ENCODE peak calls at places on chromosomes 1 and 21, in eight cellular contexts. One of them, this sample, is unnamed.

GRCh38 chr1:202204065-202204464 is 10.5 kb downstream of the LGR6 start:
- ATAC-seq in PC-3: no peak
- ATAC-seq in CD4-positive, CD25-positive, alpha-beta regulatory T cell: no peak
- ATAC-seq in pancreas: no peak
- ATAC-seq in body of pancreas: no peak
- ATAC-seq in lower lobe of right lung: no peak
- ATAC-seq in HepG2: no peak
- ATAC-seq in heart right ventricle: no peak
- ATAC-seq in this sample: no peak

GRCh38 chr1:43980255-43981134 is 1.5 kb downstream of the B4GALT2 start:
- ATAC-seq in PC-3: no peak
- ATAC-seq in CD4-positive, CD25-positive, alpha-beta regulatory T cell: no peak
- ATAC-seq in pancreas: peak
- ATAC-seq in body of pancreas: no peak
- ATAC-seq in lower lobe of right lung: peak
- ATAC-seq in HepG2: no peak
- ATAC-seq in heart right ventricle: no peak
- ATAC-seq in this sample: no peak

GRCh38 chr1:176656257-176656995 is 193.5 kb downstream of the PAPPA2 start:
- ATAC-seq in PC-3: no peak
- ATAC-seq in CD4-positive, CD25-positive, alpha-beta regulatory T cell: no peak
- ATAC-seq in pancreas: peak
- ATAC-seq in body of pancreas: peak
- ATAC-seq in lower lobe of right lung: peak
- ATAC-seq in HepG2: no peak
- ATAC-seq in heart right ventricle: peak
- ATAC-seq in this sample: peak

GRCh38 chr1:216005916-216006315 is 417.3 kb downstream of the USH2A start:
- ATAC-seq in PC-3: peak
- ATAC-seq in CD4-positive, CD25-positive, alpha-beta regulatory T cell: no peak
- ATAC-seq in pancreas: no peak
- ATAC-seq in body of pancreas: no peak
- ATAC-seq in lower lobe of right lung: no peak
- ATAC-seq in HepG2: no peak
- ATAC-seq in heart right ventricle: no peak
- ATAC-seq in this sample: no peak

GRCh38 chr1:7366286-7366954 is 404.7 kb upstream of the VAMP3 start:
- ATAC-seq in PC-3: no peak
- ATAC-seq in CD4-positive, CD25-positive, alpha-beta regulatory T cell: no peak
- ATAC-seq in pancreas: no peak
- ATAC-seq in body of pancreas: no peak
- ATAC-seq in lower lobe of right lung: no peak
- ATAC-seq in HepG2: no peak
- ATAC-seq in heart right ventricle: peak
- ATAC-seq in this sample: no peak

GRCh38 chr1:167460836-167461235 is 57.5 kb downstream of the CD247 start:
- ATAC-seq in PC-3: no peak
- ATAC-seq in CD4-positive, CD25-positive, alpha-beta regulatory T cell: peak
- ATAC-seq in pancreas: no peak
- ATAC-seq in body of pancreas: no peak
- ATAC-seq in lower lobe of right lung: no peak
- ATAC-seq in HepG2: no peak
- ATAC-seq in heart right ventricle: no peak
- ATAC-seq in this sample: no peak

GRCh38 chr1:153652795-153653507 is 5.6 kb upstream of the SNAPIN start:
- ATAC-seq in PC-3: no peak
- ATAC-seq in CD4-positive, CD25-positive, alpha-beta regulatory T cell: no peak
- ATAC-seq in pancreas: peak
- ATAC-seq in body of pancreas: peak
- ATAC-seq in lower lobe of right lung: peak
- ATAC-seq in HepG2: no peak
- ATAC-seq in heart right ventricle: peak
- ATAC-seq in this sample: peak

GRCh38 chr1:35851175-35851869 is 31.7 kb upstream of the AGO1 start:
- ATAC-seq in PC-3: no peak
- ATAC-seq in CD4-positive, CD25-positive, alpha-beta regulatory T cell: no peak
- ATAC-seq in pancreas: peak
- ATAC-seq in body of pancreas: no peak
- ATAC-seq in lower lobe of right lung: no peak
- ATAC-seq in HepG2: no peak
- ATAC-seq in heart right ventricle: peak
- ATAC-seq in this sample: peak

GRCh38 chr1:4964634-4965345 is 310.4 kb downstream of the AJAP1 start:
- ATAC-seq in PC-3: no peak
- ATAC-seq in CD4-positive, CD25-positive, alpha-beta regulatory T cell: no peak
- ATAC-seq in pancreas: no peak
- ATAC-seq in body of pancreas: no peak
- ATAC-seq in lower lobe of right lung: no peak
- ATAC-seq in HepG2: no peak
- ATAC-seq in heart right ventricle: no peak
- ATAC-seq in this sample: no peak

GRCh38 chr1:45407888-45408287 is 67.6 kb upstream of the MUTYH start:
- ATAC-seq in PC-3: no peak
- ATAC-seq in CD4-positive, CD25-positive, alpha-beta regulatory T cell: no peak
- ATAC-seq in pancreas: no peak
- ATAC-seq in body of pancreas: no peak
- ATAC-seq in lower lobe of right lung: no peak
- ATAC-seq in HepG2: no peak
- ATAC-seq in heart right ventricle: no peak
- ATAC-seq in this sample: no peak

GRCh38 chr1:241985787-241986186 is 13.1 kb downstream of the MAP1LC3C start:
- ATAC-seq in PC-3: peak
- ATAC-seq in CD4-positive, CD25-positive, alpha-beta regulatory T cell: no peak
- ATAC-seq in pancreas: peak
- ATAC-seq in body of pancreas: no peak
- ATAC-seq in lower lobe of right lung: no peak
- ATAC-seq in HepG2: peak
- ATAC-seq in heart right ventricle: no peak
- ATAC-seq in this sample: no peak

GRCh38 chr1:98296681-98297080 is 364.8 kb upstream of the SNX7 start:
- ATAC-seq in PC-3: peak
- ATAC-seq in CD4-positive, CD25-positive, alpha-beta regulatory T cell: no peak
- ATAC-seq in pancreas: no peak
- ATAC-seq in body of pancreas: no peak
- ATAC-seq in lower lobe of right lung: no peak
- ATAC-seq in HepG2: no peak
- ATAC-seq in heart right ventricle: no peak
- ATAC-seq in this sample: no peak

GRCh38 chr1:219773775-219774174 is 154.6 kb downstream of the SLC30A10 start:
- ATAC-seq in PC-3: no peak
- ATAC-seq in CD4-positive, CD25-positive, alpha-beta regulatory T cell: no peak
- ATAC-seq in pancreas: no peak
- ATAC-seq in body of pancreas: no peak
- ATAC-seq in lower lobe of right lung: no peak
- ATAC-seq in HepG2: no peak
- ATAC-seq in heart right ventricle: no peak
- ATAC-seq in this sample: no peak

GRCh38 chr1:12475947-12476346 is 142.1 kb downstream of the DHRS3 start:
- ATAC-seq in PC-3: peak
- ATAC-seq in CD4-positive, CD25-positive, alpha-beta regulatory T cell: no peak
- ATAC-seq in pancreas: peak
- ATAC-seq in body of pancreas: peak
- ATAC-seq in lower lobe of right lung: peak
- ATAC-seq in HepG2: no peak
- ATAC-seq in heart right ventricle: no peak
- ATAC-seq in this sample: no peak

GRCh38 chr1:63115527-63115926 is 206.8 kb upstream of the FOXD3 start:
- ATAC-seq in PC-3: no peak
- ATAC-seq in CD4-positive, CD25-positive, alpha-beta regulatory T cell: no peak
- ATAC-seq in pancreas: no peak
- ATAC-seq in body of pancreas: no peak
- ATAC-seq in lower lobe of right lung: no peak
- ATAC-seq in HepG2: no peak
- ATAC-seq in heart right ventricle: no peak
- ATAC-seq in this sample: no peak

GRCh38 chr1:203180611-203181330 is 5.1 kb upstream of the MYBPH start:
- ATAC-seq in PC-3: no peak
- ATAC-seq in CD4-positive, CD25-positive, alpha-beta regulatory T cell: no peak
- ATAC-seq in pancreas: no peak
- ATAC-seq in body of pancreas: no peak
- ATAC-seq in lower lobe of right lung: no peak
- ATAC-seq in HepG2: no peak
- ATAC-seq in heart right ventricle: no peak
- ATAC-seq in this sample: no peak

GRCh38 chr1:160662888-160663287 is 16.0 kb upstream of the SLAMF1 start:
- ATAC-seq in PC-3: no peak
- ATAC-seq in CD4-positive, CD25-positive, alpha-beta regulatory T cell: no peak
- ATAC-seq in pancreas: no peak
- ATAC-seq in body of pancreas: no peak
- ATAC-seq in lower lobe of right lung: peak
- ATAC-seq in HepG2: no peak
- ATAC-seq in heart right ventricle: no peak
- ATAC-seq in this sample: no peak
- H3K4me3 ChIP-seq in PC-3: no peak
- H3K4me3 ChIP-seq in CD4-positive, CD25-positive, alpha-beta regulatory T cell: peak
- H3K4me3 ChIP-seq in pancreas: no peak
- H3K4me3 ChIP-seq in body of pancreas: no peak
- H3K4me3 ChIP-seq in lower lobe of right lung: no peak
- H3K4me3 ChIP-seq in HepG2: no peak
- H3K4me3 ChIP-seq in heart right ventricle: no peak
- H3K4me3 ChIP-seq in this sample: no peak

GRCh38 chr21:45598109-45598508 is 45.4 kb upstream of the PCBP3 start:
- ATAC-seq in PC-3: no peak
- ATAC-seq in CD4-positive, CD25-positive, alpha-beta regulatory T cell: no peak
- ATAC-seq in pancreas: no peak
- ATAC-seq in body of pancreas: no peak
- ATAC-seq in lower lobe of right lung: no peak
- ATAC-seq in HepG2: no peak
- ATAC-seq in heart right ventricle: no peak
- ATAC-seq in this sample: no peak

GRCh38 chr21:45596704-45597318 is 46.7 kb upstream of the PCBP3 start:
- ATAC-seq in PC-3: peak
- ATAC-seq in CD4-positive, CD25-positive, alpha-beta regulatory T cell: peak
- ATAC-seq in pancreas: peak
- ATAC-seq in body of pancreas: peak
- ATAC-seq in lower lobe of right lung: peak
- ATAC-seq in HepG2: peak
- ATAC-seq in heart right ventricle: peak
- ATAC-seq in this sample: peak

GRCh38 chr21:45594721-45595489 is 48.6 kb upstream of the PCBP3 start:
- ATAC-seq in PC-3: no peak
- ATAC-seq in CD4-positive, CD25-positive, alpha-beta regulatory T cell: no peak
- ATAC-seq in pancreas: no peak
- ATAC-seq in body of pancreas: no peak
- ATAC-seq in lower lobe of right lung: no peak
- ATAC-seq in HepG2: no peak
- ATAC-seq in heart right ventricle: no peak
- ATAC-seq in this sample: no peak

GRCh38 chr21:45593162-45594022 is 50.1 kb upstream of the PCBP3 start:
- ATAC-seq in PC-3: no peak
- ATAC-seq in CD4-positive, CD25-positive, alpha-beta regulatory T cell: no peak
- ATAC-seq in pancreas: no peak
- ATAC-seq in body of pancreas: no peak
- ATAC-seq in lower lobe of right lung: no peak
- ATAC-seq in HepG2: no peak
- ATAC-seq in heart right ventricle: no peak
- ATAC-seq in this sample: no peak

DNA sequence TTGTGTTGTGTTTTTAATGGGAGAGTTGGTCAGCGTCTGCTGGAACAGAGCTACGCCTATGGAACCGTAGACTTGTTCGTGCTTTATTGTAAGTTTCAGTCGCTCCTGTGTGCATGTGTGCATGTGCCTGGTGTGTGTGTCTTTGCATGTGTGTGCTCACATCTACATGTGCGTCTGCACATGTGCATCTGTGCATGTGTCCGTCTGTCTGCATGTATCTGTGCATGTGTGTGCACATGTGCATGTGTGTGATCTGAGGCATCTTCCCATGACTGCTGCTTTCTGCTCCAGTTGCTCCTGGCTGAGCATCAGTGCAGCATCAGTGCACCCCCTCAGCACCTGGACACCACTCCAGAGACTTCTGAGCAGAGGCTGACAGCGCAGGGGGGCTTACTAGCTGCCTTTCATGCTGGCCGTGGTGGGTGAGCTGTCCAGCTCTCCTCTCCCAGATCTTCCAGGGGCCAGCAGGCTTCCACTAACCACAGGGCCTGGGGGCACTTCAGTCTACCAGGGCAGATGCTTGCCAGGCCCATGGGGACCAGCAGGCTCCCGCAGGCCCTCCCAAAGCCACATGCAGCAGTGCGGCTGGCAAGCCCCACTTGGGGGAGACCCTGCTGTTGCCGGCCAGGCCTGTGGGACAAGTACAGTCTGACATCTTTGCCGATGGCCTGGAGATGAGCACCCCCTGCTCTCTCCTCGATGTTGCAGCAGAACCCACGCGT is 47.8 kb upstream of the PCBP3 start:
- ATAC-seq in PC-3: no peak
- ATAC-seq in CD4-positive, CD25-positive, alpha-beta regulatory T cell: no peak
- ATAC-seq in pancreas: no peak
- ATAC-seq in body of pancreas: no peak
- ATAC-seq in lower lobe of right lung: no peak
- ATAC-seq in HepG2: no peak
- ATAC-seq in heart right ventricle: no peak
- ATAC-seq in this sample: no peak
- H3K4me3 ChIP-seq in PC-3: no peak
- H3K4me3 ChIP-seq in CD4-positive, CD25-positive, alpha-beta regulatory T cell: no peak
- H3K4me3 ChIP-seq in pancreas: no peak
- H3K4me3 ChIP-seq in body of pancreas: no peak
- H3K4me3 ChIP-seq in lower lobe of right lung: no peak
- H3K4me3 ChIP-seq in HepG2: no peak
- H3K4me3 ChIP-seq in heart right ventricle: no peak
- H3K4me3 ChIP-seq in this sample: no peak

GRCh38 chr1:1361233-1361981 is 3.1 kb upstream of the MXRA8 start:
- ATAC-seq in PC-3: no peak
- ATAC-seq in CD4-positive, CD25-positive, alpha-beta regulatory T cell: no peak
- ATAC-seq in pancreas: no peak
- ATAC-seq in body of pancreas: no peak
- ATAC-seq in lower lobe of right lung: no peak
- ATAC-seq in HepG2: no peak
- ATAC-seq in heart right ventricle: no peak
- ATAC-seq in this sample: no peak
- H3K4me3 ChIP-seq in PC-3: no peak
- H3K4me3 ChIP-seq in CD4-positive, CD25-positive, alpha-beta regulatory T cell: no peak
- H3K4me3 ChIP-seq in pancreas: no peak
- H3K4me3 ChIP-seq in body of pancreas: no peak
- H3K4me3 ChIP-seq in lower lobe of right lung: no peak
- H3K4me3 ChIP-seq in HepG2: peak
- H3K4me3 ChIP-seq in heart right ventricle: no peak
- H3K4me3 ChIP-seq in this sample: no peak

DNA sequence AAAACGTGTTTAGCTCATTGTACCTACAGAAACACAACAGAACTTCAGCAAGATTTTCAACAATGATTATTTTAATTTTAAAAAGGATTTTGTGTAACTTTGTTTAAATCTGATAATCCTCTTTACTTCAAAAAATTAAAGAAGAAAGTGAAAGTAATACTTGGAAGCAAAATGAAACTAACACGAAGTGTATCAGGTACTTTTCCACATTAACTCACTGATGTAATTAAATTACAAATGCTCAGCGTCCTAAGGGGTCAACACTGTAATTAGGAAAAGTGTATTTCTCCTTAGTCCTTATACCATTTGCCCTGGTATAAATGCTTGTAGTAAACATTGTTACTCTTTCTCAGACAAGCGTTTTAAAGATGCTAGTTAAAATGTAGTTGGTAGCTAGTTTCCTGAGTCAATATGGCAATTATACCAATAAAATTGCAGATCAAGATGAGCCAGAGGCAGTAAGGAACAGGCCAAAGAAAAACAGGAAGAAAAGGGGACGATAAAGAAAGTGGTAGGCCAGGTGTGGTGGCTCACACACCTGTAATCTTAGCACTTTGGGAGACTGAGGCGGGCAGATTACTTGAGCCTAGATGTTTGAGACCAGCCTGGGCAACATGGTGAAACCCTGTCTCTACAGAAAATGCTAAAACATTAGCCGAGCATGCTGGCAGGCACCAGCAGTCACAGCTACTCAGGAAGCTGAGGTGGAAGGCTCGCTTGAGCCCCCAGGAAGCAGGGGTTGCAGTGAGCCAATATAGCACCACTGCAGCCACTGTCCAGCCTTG is 553.0 kb downstream of the SMYD3 start:
- ATAC-seq in PC-3: peak
- ATAC-seq in CD4-positive, CD25-positive, alpha-beta regulatory T cell: no peak
- ATAC-seq in pancreas: peak
- ATAC-seq in body of pancreas: no peak
- ATAC-seq in lower lobe of right lung: peak
- ATAC-seq in HepG2: no peak
- ATAC-seq in heart right ventricle: no peak
- ATAC-seq in this sample: peak
- H3K4me3 ChIP-seq in PC-3: peak
- H3K4me3 ChIP-seq in CD4-positive, CD25-positive, alpha-beta regulatory T cell: peak
- H3K4me3 ChIP-seq in pancreas: no peak
- H3K4me3 ChIP-seq in body of pancreas: no peak
- H3K4me3 ChIP-seq in lower lobe of right lung: peak
- H3K4me3 ChIP-seq in HepG2: no peak
- H3K4me3 ChIP-seq in heart right ventricle: peak
- H3K4me3 ChIP-seq in this sample: peak